ENCODE peak calls at places on chromosomes 7 and 10, in ten cellular contexts. One of them, this sample, is unnamed.

GRCh38 chr10:106987362-106987761 is 177.1 kb downstream of the SORCS1 start:
- DNase-seq in bronchial epithelial cell: no peak
- DNase-seq in effector memory CD4-positive, alpha-beta T cell: no peak
- DNase-seq in NCI-H2171 treated with DMSO at 0.1 percent for 48 hours: no peak
- DNase-seq in Kasumi-1: no peak
- DNase-seq in transverse colon: no peak
- DNase-seq in erythroblast: no peak
- DNase-seq in naive thymus-derived CD8-positive, alpha-beta T cell: no peak
- DNase-seq in HS-27A: no peak
- DNase-seq in skeletal muscle cell: no peak
- DNase-seq in this sample: no peak

GRCh38 chr10:88792656-88793055 is 9.9 kb upstream of the LIPM start:
- DNase-seq in skeletal muscle cell: peak; percentile 45
- DNase-seq in naive thymus-derived CD8-positive, alpha-beta T cell: no peak
- DNase-seq in Kasumi-1: peak; percentile 43
- DNase-seq in HS-27A: no peak
- DNase-seq in bronchial epithelial cell: peak; percentile 41
- DNase-seq in NCI-H2171 treated with DMSO at 0.1 percent for 48 hours: no peak
- DNase-seq in effector memory CD4-positive, alpha-beta T cell: no peak
- DNase-seq in transverse colon: peak; percentile 10
- DNase-seq in erythroblast: no peak
- DNase-seq in this sample: no peak

GRCh38 chr7:57071-57470 is 135.3 kb upstream of the FAM20C start:
- DNase-seq in erythroblast: no peak
- DNase-seq in Kasumi-1: no peak
- DNase-seq in HS-27A: no peak
- DNase-seq in transverse colon: peak; percentile 1
- DNase-seq in bronchial epithelial cell: no peak
- DNase-seq in skeletal muscle cell: no peak
- DNase-seq in naive thymus-derived CD8-positive, alpha-beta T cell: no peak
- DNase-seq in effector memory CD4-positive, alpha-beta T cell: no peak
- DNase-seq in NCI-H2171 treated with DMSO at 0.1 percent for 48 hours: no peak
- DNase-seq in this sample: no peak

GRCh38 chr10:93995598-93996271 is 2.0 kb downstream of the PLCE1 start:
- DNase-seq in erythroblast: no peak
- DNase-seq in skeletal muscle cell: no peak
- DNase-seq in naive thymus-derived CD8-positive, alpha-beta T cell: no peak
- DNase-seq in HS-27A: no peak
- DNase-seq in bronchial epithelial cell: peak; percentile 64
- DNase-seq in Kasumi-1: no peak
- DNase-seq in NCI-H2171 treated with DMSO at 0.1 percent for 48 hours: no peak
- DNase-seq in effector memory CD4-positive, alpha-beta T cell: no peak
- DNase-seq in transverse colon: no peak
- DNase-seq in this sample: no peak

GRCh38 chr7:46215987-46216567 is 295.0 kb upstream of the IGFBP3 start:
- DNase-seq in Kasumi-1: no peak
- DNase-seq in bronchial epithelial cell: peak; percentile 51
- DNase-seq in effector memory CD4-positive, alpha-beta T cell: no peak
- DNase-seq in erythroblast: no peak
- DNase-seq in transverse colon: no peak
- DNase-seq in naive thymus-derived CD8-positive, alpha-beta T cell: no peak
- DNase-seq in NCI-H2171 treated with DMSO at 0.1 percent for 48 hours: no peak
- DNase-seq in HS-27A: no peak
- DNase-seq in skeletal muscle cell: no peak
- DNase-seq in this sample: no peak

GRCh38 chr7:36606442-36607205 is 117.7 kb downstream of the AOAH start:
- DNase-seq in transverse colon: no peak
- DNase-seq in naive thymus-derived CD8-positive, alpha-beta T cell: peak; percentile 41
- DNase-seq in Kasumi-1: no peak
- DNase-seq in erythroblast: no peak
- DNase-seq in bronchial epithelial cell: no peak
- DNase-seq in skeletal muscle cell: no peak
- DNase-seq in effector memory CD4-positive, alpha-beta T cell: no peak
- DNase-seq in HS-27A: no peak
- DNase-seq in NCI-H2171 treated with DMSO at 0.1 percent for 48 hours: peak; percentile 76
- DNase-seq in this sample: peak; percentile 9

GRCh38 chr7:74179935-74180604 is 5.9 kb downstream of the EIF4H start:
- DNase-seq in erythroblast: no peak
- DNase-seq in NCI-H2171 treated with DMSO at 0.1 percent for 48 hours: no peak
- DNase-seq in effector memory CD4-positive, alpha-beta T cell: no peak
- DNase-seq in HS-27A: no peak
- DNase-seq in skeletal muscle cell: no peak
- DNase-seq in bronchial epithelial cell: no peak
- DNase-seq in naive thymus-derived CD8-positive, alpha-beta T cell: no peak
- DNase-seq in transverse colon: no peak
- DNase-seq in Kasumi-1: no peak
- DNase-seq in this sample: no peak

GRCh38 chr7:70595741-70596574 is 536.0 kb upstream of the GALNT17 start:
- DNase-seq in HS-27A: no peak
- DNase-seq in NCI-H2171 treated with DMSO at 0.1 percent for 48 hours: peak; percentile 59
- DNase-seq in effector memory CD4-positive, alpha-beta T cell: no peak
- DNase-seq in naive thymus-derived CD8-positive, alpha-beta T cell: no peak
- DNase-seq in Kasumi-1: no peak
- DNase-seq in erythroblast: no peak
- DNase-seq in transverse colon: peak; percentile 38
- DNase-seq in bronchial epithelial cell: no peak
- DNase-seq in skeletal muscle cell: no peak
- DNase-seq in this sample: no peak

GRCh38 chr10:97583476-97583875 is 713 bp upstream of the HOGA1 start:
- DNase-seq in naive thymus-derived CD8-positive, alpha-beta T cell: no peak
- DNase-seq in skeletal muscle cell: no peak
- DNase-seq in NCI-H2171 treated with DMSO at 0.1 percent for 48 hours: no peak
- DNase-seq in bronchial epithelial cell: no peak
- DNase-seq in effector memory CD4-positive, alpha-beta T cell: no peak
- DNase-seq in HS-27A: no peak
- DNase-seq in transverse colon: no peak
- DNase-seq in erythroblast: no peak
- DNase-seq in Kasumi-1: no peak
- DNase-seq in this sample: no peak

GRCh38 chr7:127598318-127598717 is 4.8 kb downstream of the FSCN3 start:
- DNase-seq in bronchial epithelial cell: no peak
- DNase-seq in HS-27A: no peak
- DNase-seq in Kasumi-1: no peak
- DNase-seq in erythroblast: peak; percentile 52
- DNase-seq in effector memory CD4-positive, alpha-beta T cell: no peak
- DNase-seq in skeletal muscle cell: no peak
- DNase-seq in naive thymus-derived CD8-positive, alpha-beta T cell: no peak
- DNase-seq in NCI-H2171 treated with DMSO at 0.1 percent for 48 hours: no peak
- DNase-seq in transverse colon: no peak
- DNase-seq in this sample: no peak

GRCh38 chr10:59384761-59385160 is 22.4 kb upstream of the FAM13C start:
- DNase-seq in HS-27A: no peak
- DNase-seq in transverse colon: no peak
- DNase-seq in skeletal muscle cell: no peak
- DNase-seq in effector memory CD4-positive, alpha-beta T cell: no peak
- DNase-seq in erythroblast: no peak
- DNase-seq in naive thymus-derived CD8-positive, alpha-beta T cell: no peak
- DNase-seq in Kasumi-1: peak; percentile 12
- DNase-seq in bronchial epithelial cell: no peak
- DNase-seq in NCI-H2171 treated with DMSO at 0.1 percent for 48 hours: no peak
- DNase-seq in this sample: no peak

GRCh38 chr7:47441796-47442744 is 139.8 kb downstream of the TNS3 start:
- DNase-seq in Kasumi-1: no peak
- DNase-seq in NCI-H2171 treated with DMSO at 0.1 percent for 48 hours: no peak
- DNase-seq in HS-27A: no peak
- DNase-seq in skeletal muscle cell: no peak
- DNase-seq in erythroblast: no peak
- DNase-seq in effector memory CD4-positive, alpha-beta T cell: no peak
- DNase-seq in naive thymus-derived CD8-positive, alpha-beta T cell: no peak
- DNase-seq in transverse colon: peak; percentile 46
- DNase-seq in bronchial epithelial cell: no peak
- DNase-seq in this sample: no peak

GRCh38 chr10:26642896-26643653 is 54.4 kb upstream of the PDSS1 start:
- DNase-seq in bronchial epithelial cell: no peak
- DNase-seq in skeletal muscle cell: no peak
- DNase-seq in naive thymus-derived CD8-positive, alpha-beta T cell: no peak
- DNase-seq in HS-27A: no peak
- DNase-seq in NCI-H2171 treated with DMSO at 0.1 percent for 48 hours: no peak
- DNase-seq in Kasumi-1: no peak
- DNase-seq in effector memory CD4-positive, alpha-beta T cell: no peak
- DNase-seq in erythroblast: no peak
- DNase-seq in transverse colon: no peak
- DNase-seq in this sample: no peak

GRCh38 chr10:36181421-36181820 is 539.3 kb upstream of the FZD8 start:
- DNase-seq in Kasumi-1: no peak
- DNase-seq in effector memory CD4-positive, alpha-beta T cell: no peak
- DNase-seq in NCI-H2171 treated with DMSO at 0.1 percent for 48 hours: no peak
- DNase-seq in HS-27A: no peak
- DNase-seq in bronchial epithelial cell: no peak
- DNase-seq in skeletal muscle cell: peak; percentile 31
- DNase-seq in naive thymus-derived CD8-positive, alpha-beta T cell: no peak
- DNase-seq in erythroblast: no peak
- DNase-seq in transverse colon: no peak
- DNase-seq in this sample: no peak

GRCh38 chr10:48468130-48468790 is 136.6 kb downstream of the ARHGAP22 start:
- DNase-seq in bronchial epithelial cell: no peak
- DNase-seq in skeletal muscle cell: no peak
- DNase-seq in transverse colon: no peak
- DNase-seq in effector memory CD4-positive, alpha-beta T cell: no peak
- DNase-seq in naive thymus-derived CD8-positive, alpha-beta T cell: no peak
- DNase-seq in HS-27A: no peak
- DNase-seq in Kasumi-1: no peak
- DNase-seq in NCI-H2171 treated with DMSO at 0.1 percent for 48 hours: no peak
- DNase-seq in erythroblast: no peak
- DNase-seq in this sample: no peak

GRCh38 chr7:43385856-43386255 is 197.1 kb upstream of the STK17A start:
- DNase-seq in bronchial epithelial cell: peak; percentile 96
- DNase-seq in NCI-H2171 treated with DMSO at 0.1 percent for 48 hours: no peak
- DNase-seq in Kasumi-1: no peak
- DNase-seq in skeletal muscle cell: peak; percentile 1
- DNase-seq in effector memory CD4-positive, alpha-beta T cell: no peak
- DNase-seq in naive thymus-derived CD8-positive, alpha-beta T cell: no peak
- DNase-seq in erythroblast: no peak
- DNase-seq in transverse colon: no peak
- DNase-seq in HS-27A: no peak
- DNase-seq in this sample: no peak

GRCh38 chr10:75211007-75211735 is 575 bp downstream of the VDAC2 start:
- DNase-seq in bronchial epithelial cell: peak; percentile 74
- DNase-seq in effector memory CD4-positive, alpha-beta T cell: no peak
- DNase-seq in transverse colon: peak; percentile 64
- DNase-seq in NCI-H2171 treated with DMSO at 0.1 percent for 48 hours: no peak
- DNase-seq in Kasumi-1: peak; percentile 56
- DNase-seq in erythroblast: peak; percentile 78
- DNase-seq in naive thymus-derived CD8-positive, alpha-beta T cell: no peak
- DNase-seq in skeletal muscle cell: no peak
- DNase-seq in HS-27A: no peak
- DNase-seq in this sample: no peak

GRCh38 chr7:27113991-27114866 is 11.7 kb upstream of the HOXA2 start:
- DNase-seq in NCI-H2171 treated with DMSO at 0.1 percent for 48 hours: no peak
- DNase-seq in naive thymus-derived CD8-positive, alpha-beta T cell: no peak
- DNase-seq in transverse colon: peak; percentile 52
- DNase-seq in HS-27A: no peak
- DNase-seq in Kasumi-1: no peak
- DNase-seq in effector memory CD4-positive, alpha-beta T cell: no peak
- DNase-seq in bronchial epithelial cell: no peak
- DNase-seq in skeletal muscle cell: no peak
- DNase-seq in erythroblast: no peak
- DNase-seq in this sample: no peak

GRCh38 chr7:98119257-98119918 is 12.7 kb downstream of the LMTK2 start:
- DNase-seq in naive thymus-derived CD8-positive, alpha-beta T cell: no peak
- DNase-seq in transverse colon: no peak
- DNase-seq in erythroblast: no peak
- DNase-seq in bronchial epithelial cell: peak; percentile 82
- DNase-seq in Kasumi-1: no peak
- DNase-seq in effector memory CD4-positive, alpha-beta T cell: no peak
- DNase-seq in HS-27A: no peak
- DNase-seq in skeletal muscle cell: no peak
- DNase-seq in NCI-H2171 treated with DMSO at 0.1 percent for 48 hours: peak; percentile 69
- DNase-seq in this sample: no peak

GRCh38 chr10:124476043-124476725 is 14.6 kb downstream of the LHPP start:
- DNase-seq in naive thymus-derived CD8-positive, alpha-beta T cell: no peak
- DNase-seq in bronchial epithelial cell: no peak
- DNase-seq in effector memory CD4-positive, alpha-beta T cell: no peak
- DNase-seq in skeletal muscle cell: no peak
- DNase-seq in NCI-H2171 treated with DMSO at 0.1 percent for 48 hours: no peak
- DNase-seq in erythroblast: no peak
- DNase-seq in Kasumi-1: no peak
- DNase-seq in transverse colon: no peak
- DNase-seq in HS-27A: no peak
- DNase-seq in this sample: no peak

GRCh38 chr7:37918526-37918925 is 1.9 kb upstream of the SFRP4 start:
- DNase-seq in transverse colon: no peak
- DNase-seq in Kasumi-1: peak; percentile 39
- DNase-seq in NCI-H2171 treated with DMSO at 0.1 percent for 48 hours: no peak
- DNase-seq in naive thymus-derived CD8-positive, alpha-beta T cell: no peak
- DNase-seq in bronchial epithelial cell: no peak
- DNase-seq in HS-27A: no peak
- DNase-seq in skeletal muscle cell: no peak
- DNase-seq in effector memory CD4-positive, alpha-beta T cell: no peak
- DNase-seq in erythroblast: no peak
- DNase-seq in this sample: no peak

GRCh38 chr10:89615824-89616223 is 29.2 kb downstream of the PANK1 start:
- DNase-seq in transverse colon: no peak
- DNase-seq in Kasumi-1: peak; percentile 26
- DNase-seq in HS-27A: no peak
- DNase-seq in bronchial epithelial cell: no peak
- DNase-seq in effector memory CD4-positive, alpha-beta T cell: no peak
- DNase-seq in erythroblast: no peak
- DNase-seq in naive thymus-derived CD8-positive, alpha-beta T cell: no peak
- DNase-seq in NCI-H2171 treated with DMSO at 0.1 percent for 48 hours: no peak
- DNase-seq in skeletal muscle cell: no peak
- DNase-seq in this sample: no peak

GRCh38 chr10:24214762-24215161 is 5.8 kb downstream of the KIAA1217 start:
- DNase-seq in HS-27A: no peak
- DNase-seq in Kasumi-1: no peak
- DNase-seq in bronchial epithelial cell: no peak
- DNase-seq in erythroblast: no peak
- DNase-seq in effector memory CD4-positive, alpha-beta T cell: no peak
- DNase-seq in transverse colon: no peak
- DNase-seq in skeletal muscle cell: no peak
- DNase-seq in NCI-H2171 treated with DMSO at 0.1 percent for 48 hours: no peak
- DNase-seq in naive thymus-derived CD8-positive, alpha-beta T cell: no peak
- DNase-seq in this sample: no peak

GRCh38 chr7:91263359-91264082 is 712 bp upstream of the FZD1 start:
- DNase-seq in erythroblast: peak; percentile 45
- DNase-seq in skeletal muscle cell: no peak
- DNase-seq in naive thymus-derived CD8-positive, alpha-beta T cell: no peak
- DNase-seq in NCI-H2171 treated with DMSO at 0.1 percent for 48 hours: peak; percentile 80
- DNase-seq in HS-27A: no peak
- DNase-seq in bronchial epithelial cell: no peak
- DNase-seq in transverse colon: peak; percentile 38
- DNase-seq in Kasumi-1: peak; percentile 48
- DNase-seq in effector memory CD4-positive, alpha-beta T cell: no peak
- DNase-seq in this sample: no peak

GRCh38 chr7:151875862-151876111 is 1.1 kb downstream of the PRKAG2 start:
- DNase-seq in naive thymus-derived CD8-positive, alpha-beta T cell: no peak
- DNase-seq in erythroblast: no peak
- DNase-seq in NCI-H2171 treated with DMSO at 0.1 percent for 48 hours: no peak
- DNase-seq in skeletal muscle cell: no peak
- DNase-seq in bronchial epithelial cell: no peak
- DNase-seq in effector memory CD4-positive, alpha-beta T cell: no peak
- DNase-seq in HS-27A: no peak
- DNase-seq in transverse colon: no peak
- DNase-seq in Kasumi-1: no peak
- DNase-seq in this sample: no peak

This sample was measured in NCI-H524 treated with DMSO at 0.1 percent for 48 hours.